ENCODE peak calls at places on chromosomes 12 and 14, in nine cellular contexts. A is left ventricle myocardium inferior, N is ascending aorta, O is heart right ventricle, Q is pancreas, Z is esophagus muscularis mucosa, L is lower lobe of right lung, J is K562, P is Peyer's patch. C is an unnamed sample.

GRCh38 chr12:75311369-75311768 is 18.8 kb downstream of the CAPS2 start:
- DNase-seq in A (no peak), N (no peak), O (no peak), Q (no peak), Z (no peak), L (no peak), J (no peak), P (no peak), C (no peak)

GRCh38 chr12:60394680-60395079 is 798.9 kb downstream of the SLC16A7 start:
- DNase-seq in A (no peak), N (no peak), O (no peak), Q (no peak), Z (no peak), L (no peak), J (no peak), P (no peak), C (no peak)

GRCh38 chr12:120916561-120916960 is 12.4 kb upstream of the SPPL3 start:
- DNase-seq in A (no peak), N (no peak), O (no peak), Q (no peak), Z (no peak), L (no peak), J (no peak), P (no peak), C (no peak)

GRCh38 chr14:76829650-76830421 is 3.6 kb downstream of the LRRC74A start:
- DNase-seq in A (peak; percentile 86), N (no peak), O (peak; percentile 77), Q (peak; percentile 89), Z (no peak), L (no peak), J (no peak), P (no peak), C (no peak)

GRCh38 chr12:13203028-13203922 is 6.7 kb downstream of the EMP1 start:
- DNase-seq in A (peak; percentile 62), N (no peak), O (peak; percentile 55), Q (no peak), Z (no peak), L (peak; percentile 50), J (no peak), P (no peak), C (no peak)

GRCh38 chr12:53174881-53175491 is 5.5 kb upstream of the ZNF740 start:
- DNase-seq in A (no peak), N (peak; percentile 42), O (no peak), Q (no peak), Z (no peak), L (no peak), J (peak; percentile 51), P (no peak), C (no peak)

GRCh38 chr12:73274972-73275371 is 1002.8 kb downstream of the TRHDE start:
- DNase-seq in A (no peak), N (no peak), O (no peak), Q (no peak), Z (no peak), L (no peak), J (no peak), P (no peak), C (no peak)

GRCh38 chr12:107436376-107436775 is 249.2 kb upstream of the PWP1 start:
- DNase-seq in A (no peak), N (no peak), O (no peak), Q (no peak), Z (no peak), L (no peak), J (no peak), P (no peak), C (no peak)

GRCh38 chr14:32813401-32813800 is 125.3 kb upstream of the NPAS3 start:
- DNase-seq in A (no peak), N (no peak), O (no peak), Q (no peak), Z (no peak), L (no peak), J (no peak), P (no peak), C (no peak)

GRCh38 chr14:105141026-105141425 is 27.6 kb downstream of the JAG2 start:
- DNase-seq in A (no peak), N (no peak), O (no peak), Q (no peak), Z (no peak), L (no peak), J (no peak), P (no peak), C (no peak)

GRCh38 chr14:94079891-94080605 is 954 bp downstream of the DDX24 start:
- DNase-seq in A (no peak), N (no peak), O (no peak), Q (no peak), Z (no peak), L (no peak), J (no peak), P (no peak), C (no peak)

GRCh38 chr12:118982308-118982707 is 967 bp downstream of the SRRM4 start:
- DNase-seq in A (no peak), N (no peak), O (no peak), Q (no peak), Z (no peak), L (no peak), J (no peak), P (no peak), C (no peak)

GRCh38 chr12:79397609-79398008 is 293.2 kb downstream of the PAWR start:
- DNase-seq in A (no peak), N (no peak), O (no peak), Q (no peak), Z (no peak), L (no peak), J (no peak), P (no peak), C (no peak)

GRCh38 chr14:99233222-99234035 is 38.6 kb downstream of the BCL11B start:
- DNase-seq in A (no peak), N (no peak), O (no peak), Q (no peak), Z (no peak), L (no peak), J (no peak), P (no peak), C (no peak)

GRCh38 chr14:62778310-62778709 is 266.9 kb downstream of the KCNH5 start:
- DNase-seq in A (no peak), N (no peak), O (no peak), Q (no peak), Z (no peak), L (no peak), J (no peak), P (no peak), C (no peak)

GRCh38 chr12:124500232-124501079 is 67.0 kb downstream of the NCOR2 start:
- DNase-seq in A (no peak), N (no peak), O (no peak), Q (peak; percentile 59), Z (no peak), L (peak; percentile 65), J (no peak), P (no peak), C (no peak)

GRCh38 chr12:120264511-120265202 is 873 bp downstream of the PXN start:
- DNase-seq in A (no peak), N (no peak), O (peak; percentile 27), Q (no peak), Z (no peak), L (no peak), J (no peak), P (no peak), C (no peak)

GRCh38 chr12:517538-517937 is 57.8 kb downstream of the B4GALNT3 start:
- DNase-seq in A (no peak), N (no peak), O (no peak), Q (no peak), Z (no peak), L (no peak), J (no peak), P (peak; percentile 10), C (no peak)

GRCh38 chr12:31603546-31604009 is 12.6 kb upstream of the DENND5B start:
- DNase-seq in A (no peak), N (no peak), O (no peak), Q (no peak), Z (no peak), L (no peak), J (no peak), P (no peak), C (no peak)

GRCh38 chr14:102345232-102345631 is 17.5 kb downstream of the CINP start:
- DNase-seq in A (no peak), N (no peak), O (no peak), Q (no peak), Z (no peak), L (no peak), J (no peak), P (no peak), C (no peak)
- TF ChIP-seq CTCF in A (no peak), N (no peak), O (no peak), Q (no peak), Z (no peak), L (no peak), J (no peak), P (no peak), C (no peak)

GRCh38 chr14:22463763-22464173 is 125.3 kb downstream of the DAD1 start:
- DNase-seq in A (peak; percentile 30), N (no peak), O (no peak), Q (peak; percentile 71), Z (no peak), L (no peak), J (no peak), P (no peak), C (no peak)
- H3K4me3 ChIP-seq in A (no peak overlapping the region), N (no peak overlapping the region), O (no peak overlapping the region), Q (no peak overlapping the region), Z (no peak overlapping the region), L (no peak overlapping the region), J (no peak overlapping the region), P (no peak overlapping the region), C (no peak overlapping the region)

GRCh38 chr14:19873178-19873577 is 1.8 kb upstream of the OR4K2 start:
- DNase-seq in A (no peak), N (no peak), O (no peak), Q (no peak), Z (no peak), L (no peak), J (no peak), P (no peak), C (no peak)

GRCh38 chr14:19878029-19878642 is 3.2 kb downstream of the OR4K2 start:
- DNase-seq in A (no peak), N (no peak), O (no peak), Q (no peak), Z (no peak), L (no peak), J (peak; percentile 43), P (no peak), C (no peak)

GRCh38 chr14:19874842-19875241 is at the start of gene OR4K2:
- DNase-seq in A (no peak), N (no peak), O (no peak), Q (no peak), Z (no peak), L (no peak), J (no peak), P (no peak), C (no peak)
- H3K9me3 ChIP-seq in A (peaks cover 8% of the 10 kb centered on the region), N (no peaks in the 10 kb centered on the region), O (peaks cover 10% of the 10 kb centered on the region), Q (no peaks in the 10 kb centered on the region), Z (no peaks in the 10 kb centered on the region), L (no peaks in the 10 kb centered on the region), J (no peaks in the 10 kb centered on the region), P (no peaks in the 10 kb centered on the region), C (no peaks in the 10 kb centered on the region)

DNA sequence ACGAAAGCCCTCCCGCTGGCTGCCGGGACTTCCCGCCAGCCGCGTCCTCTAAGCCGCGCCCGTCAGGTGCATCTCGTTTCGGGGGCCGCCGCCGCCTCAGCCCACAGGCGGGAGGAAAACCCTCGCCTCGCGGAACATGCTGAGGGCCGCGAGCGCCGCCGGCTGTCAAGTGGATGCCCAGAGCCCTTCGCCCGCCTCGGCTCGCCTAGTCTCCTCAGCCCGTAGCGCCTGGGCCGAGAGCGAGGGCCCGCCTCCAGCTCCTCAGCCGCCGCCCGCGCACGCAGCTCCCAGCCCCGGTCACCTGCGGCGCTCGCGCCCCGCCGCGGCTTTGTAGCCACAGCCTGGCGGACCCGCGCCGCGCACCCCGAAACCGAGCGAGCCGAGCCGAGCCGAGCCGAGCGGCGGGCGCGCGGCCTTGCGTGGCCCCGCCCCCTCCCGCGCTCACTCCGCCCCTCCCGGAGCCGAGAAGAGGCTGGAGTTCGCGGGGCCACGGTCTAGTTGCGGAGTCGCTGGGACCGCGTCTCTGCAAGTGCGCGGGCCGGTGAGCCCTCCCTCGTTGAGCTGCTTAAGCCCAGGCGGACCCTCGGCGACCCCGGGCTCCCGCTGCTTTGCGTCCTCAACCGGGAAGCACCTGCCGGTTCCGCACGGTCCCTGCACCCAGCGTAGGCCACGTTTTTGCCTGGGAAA is at the start of gene EML5:
- DNase-seq in A (peak; percentile 78), N (peak; percentile 90), O (peak; percentile 68), Q (peak; percentile 89), Z (no peak), L (peak; percentile 93), J (peak; percentile 84), P (peak; percentile 94), C (peak; percentile 55)
- TF ChIP-seq CTCF in A (peak; percentile 52), N (peak; percentile 24), O (peak; percentile 40), Q (no peak), Z (peak; percentile 17), L (peak; percentile 35), J (no peak), P (peak; percentile 51), C (peak; percentile 72)